ENCODE peak calls at places on chromosomes 5 and 9, in seven cellular contexts. G, T, C, H, Z, B and P are unnamed samples.

GRCh38 chr9:126131066-126132010 is 195.3 kb upstream of the MVB12B start:
- DNase-seq in G (no peak), T (no peak), C (no peak), H (no peak), Z (no peak), B (no peak), P (no peak)

GRCh38 chr5:337565-338130 is 16.1 kb downstream of the AHRR start:
- DNase-seq in G (no peak), T (no peak), C (no peak), H (peak), Z (no peak), B (peak), P (no peak)

GRCh38 chr5:116492016-116492623 is 82.5 kb downstream of the SEMA6A start:
- DNase-seq in G (peak), T (no peak), C (no peak), H (no peak), Z (peak), B (peak), P (peak)

GRCh38 chr5:76294573-76294972 is 108.5 kb upstream of the IQGAP2 start:
- DNase-seq in G (no peak), T (no peak), C (no peak), H (no peak), Z (no peak), B (no peak), P (no peak)

GRCh38 chr5:142364251-142365145 is 39.7 kb upstream of the SPRY4 start:
- DNase-seq in G (no peak), T (no peak), C (no peak), H (no peak), Z (no peak), B (no peak), P (no peak)

GRCh38 chr9:122053546-122053945 is 39.6 kb downstream of the TTLL11 start:
- DNase-seq in G (no peak), T (no peak), C (no peak), H (no peak), Z (no peak), B (no peak), P (no peak)

GRCh38 chr5:126605525-126605924 is 4.8 kb downstream of the PHAX start:
- DNase-seq in G (no peak), T (no peak), C (no peak), H (no peak), Z (no peak), B (no peak), P (no peak)

GRCh38 chr5:126513703-126514102 is 81.3 kb downstream of the ALDH7A1 start:
- DNase-seq in G (no peak), T (no peak), C (no peak), H (no peak), Z (no peak), B (no peak), P (no peak)

GRCh38 chr5:92332039-92332438 is 948.9 kb upstream of the ARRDC3 start:
- DNase-seq in G (no peak), T (no peak), C (no peak), H (no peak), Z (no peak), B (peak), P (no peak)

GRCh38 chr9:80503692-80504400 is 932.1 kb downstream of the TLE4 start:
- DNase-seq in G (no peak), T (no peak), C (no peak), H (no peak), Z (no peak), B (no peak), P (no peak)

GRCh38 chr5:122236270-122236669 is 75.8 kb upstream of the SNCAIP start:
- DNase-seq in G (peak), T (no peak), C (no peak), H (no peak), Z (no peak), B (no peak), P (no peak)

GRCh38 chr5:12777342-12777741 is 873.1 kb upstream of the CTNND2 start:
- DNase-seq in G (no peak), T (no peak), C (no peak), H (no peak), Z (no peak), B (no peak), P (no peak)

GRCh38 chr9:106961623-106962022 is 98.7 kb downstream of the ZNF462 start:
- DNase-seq in G (no peak), T (no peak), C (no peak), H (no peak), Z (no peak), B (no peak), P (no peak)

GRCh38 chr5:73218552-73219171 is 45.7 kb downstream of the TMEM174 start:
- DNase-seq in G (peak), T (no peak), C (no peak), H (peak), Z (no peak), B (peak), P (no peak)

GRCh38 chr5:169648725-169649124 is 11.7 kb downstream of the DOCK2 start:
- DNase-seq in G (no peak), T (no peak), C (no peak), H (no peak), Z (no peak), B (peak), P (no peak)

GRCh38 chr5:163760498-163760897 is 255.1 kb downstream of the MAT2B start:
- DNase-seq in G (peak), T (peak), C (no peak), H (no peak), Z (peak), B (peak), P (no peak)

GRCh38 chr9:136596630-136597031 is 50.8 kb upstream of the NOTCH1 start:
- DNase-seq in G (no peak), T (no peak), C (no peak), H (no peak), Z (no peak), B (no peak), P (no peak)

GRCh38 chr9:4939118-4939561 is 45.9 kb upstream of the JAK2 start:
- DNase-seq in G (no peak), T (no peak), C (no peak), H (no peak), Z (no peak), B (no peak), P (no peak)

GRCh38 chr5:72658161-72658560 is 151.0 kb upstream of the ZNF366 start:
- DNase-seq in G (no peak), T (no peak), C (no peak), H (no peak), Z (no peak), B (no peak), P (no peak)

GRCh38 chr9:92740446-92740961 is 24.1 kb downstream of the BICD2 start:
- DNase-seq in G (no peak), T (no peak), C (no peak), H (no peak), Z (no peak), B (no peak), P (no peak)

GRCh38 chr5:149702953-149703646 is 27.0 kb upstream of the PPARGC1B start:
- DNase-seq in G (no peak), T (peak), C (no peak), H (no peak), Z (no peak), B (no peak), P (no peak)

GRCh38 chr5:148988328-148988727 is 74.5 kb downstream of the SH3TC2 start:
- DNase-seq in G (peak), T (no peak), C (no peak), H (no peak), Z (no peak), B (no peak), P (no peak)

GRCh38 chr5:371811-372555 is 50.5 kb downstream of the AHRR start:
- DNase-seq in G (no peak), T (no peak), C (no peak), H (no peak), Z (no peak), B (no peak), P (no peak)

GRCh38 chr9:128118971-128119665 is 8.4 kb downstream of the PTGES2 start:
- DNase-seq in G (no peak), T (no peak), C (no peak), H (no peak), Z (no peak), B (no peak), P (no peak)

GRCh38 chr5:2740849-2741555 is 10.5 kb downstream of the IRX2 start:
- DNase-seq in G (no peak), T (no peak), C (no peak), H (no peak), Z (no peak), B (no peak), P (no peak)

GRCh38 chr5:93715776-93716175 is 25.6 kb downstream of the POU5F2 start:
- DNase-seq in G (no peak), T (no peak), C (no peak), H (no peak), Z (no peak), B (no peak), P (no peak)

GRCh38 chr9:18442629-18443491 is 31.1 kb upstream of the ADAMTSL1 start:
- DNase-seq in G (peak), T (no peak), C (no peak), H (peak), Z (no peak), B (peak), P (peak)

GRCh38 chr9:131809941-131810344 is 70.1 kb upstream of the RAPGEF1 start:
- DNase-seq in G (peak), T (no peak), C (no peak), H (no peak), Z (no peak), B (peak), P (no peak)

GRCh38 chr5:78534148-78535009 is 114.2 kb downstream of the LHFPL2 start:
- DNase-seq in G (no peak), T (no peak), C (no peak), H (no peak), Z (no peak), B (no peak), P (no peak)

GRCh38 chr5:115873392-115873791 is 31.7 kb downstream of the AP3S1 start:
- DNase-seq in G (peak), T (no peak), C (no peak), H (no peak), Z (peak), B (peak), P (no peak)

GRCh38 chr9:72297516-72297915 is 67.5 kb downstream of the ZFAND5 start:
- DNase-seq in G (no peak), T (no peak), C (no peak), H (no peak), Z (no peak), B (no peak), P (no peak)

GRCh38 chr5:137693307-137693950 is 42.5 kb downstream of the KLHL3 start:
- DNase-seq in G (no peak), T (no peak), C (no peak), H (no peak), Z (no peak), B (no peak), P (no peak)

GRCh38 chr5:61744690-61745619 is 412.9 kb downstream of the ZSWIM6 start:
- DNase-seq in G (no peak), T (no peak), C (no peak), H (no peak), Z (no peak), B (no peak), P (no peak)

GRCh38 chr9:33159760-33160127 is 7.4 kb downstream of the B4GALT1 start:
- DNase-seq in G (peak), T (no peak), C (no peak), H (no peak), Z (no peak), B (no peak), P (no peak)

GRCh38 chr9:98287383-98287782 is 31.9 kb upstream of the TBC1D2 start:
- DNase-seq in G (no peak), T (no peak), C (no peak), H (peak), Z (no peak), B (peak), P (no peak)